ENCODE peak calls at places on chromosome 1, in four cellular contexts. D is WTC11, I is K562, W is GM12878. S is an unnamed sample.

GRCh38 chr1:222912730-222913129 is 97.9 kb downstream of the DISP1 start:
- DNase-seq in I (no peak), D (no peak), W (no peak), S (no peak)

GRCh38 chr1:184190626-184191025 is 139.1 kb downstream of the TSEN15 start:
- DNase-seq in I (no peak), W (no peak), D (no peak), S (no peak)

GRCh38 chr1:196059210-196059609 is 549.0 kb downstream of the KCNT2 start:
- DNase-seq in I (peak; percentile 13), W (no peak), D (no peak), S (no peak)

GRCh38 chr1:168918860-168919741 is 187.4 kb upstream of the ATP1B1 start:
- DNase-seq in D (no peak), W (no peak), I (no peak), S (peak; percentile 44)

GRCh38 chr1:224873645-224874369 is 55.7 kb upstream of the DNAH14 start:
- DNase-seq in D (no peak), I (no peak), W (no peak), S (peak; percentile 37)

GRCh38 chr1:16393255-16394177 is 26.5 kb downstream of the SZRD1 start:
- DNase-seq in I (no peak), D (no peak), W (no peak), S (no peak)

GRCh38 chr1:170166518-170167180 is 20.9 kb downstream of the NTMT2 start:
- DNase-seq in W (no peak), D (no peak), I (no peak), S (no peak)

GRCh38 chr1:228862542-228863505 is 127.5 kb downstream of the RHOU start:
- DNase-seq in I (no peak), D (no peak), W (no peak), S (no peak)

GRCh38 chr1:107139833-107140702 is 771 bp upstream of the NTNG1 start:
- DNase-seq in W (no peak), I (no peak), D (peak; percentile 74), S (no peak)

GRCh38 chr1:57615956-57616355 is 192.1 kb upstream of the DAB1 start:
- DNase-seq in I (no peak), D (no peak), W (no peak), S (no peak)
- TF ChIP-seq ETV6 in I (no peak), D (no peak), W (no peak), S (no peak)

GRCh38 chr1:88610687-88611086 is 73.4 kb upstream of the PKN2 start:
- DNase-seq in W (no peak), I (no peak), D (no peak), S (no peak)

GRCh38 chr1:88612299-88612698 is 71.8 kb upstream of the PKN2 start:
- DNase-seq in W (no peak), I (no peak), D (no peak), S (no peak)

GRCh38 chr1:88608139-88608943 is 75.7 kb upstream of the PKN2 start:
- DNase-seq in I (peak; percentile 52), W (no peak), D (no peak), S (peak; percentile 22)

GRCh38 chr1:88609051-88609450 is 75.0 kb upstream of the PKN2 start:
- DNase-seq in D (no peak), I (no peak), W (no peak), S (no peak)

DNA sequence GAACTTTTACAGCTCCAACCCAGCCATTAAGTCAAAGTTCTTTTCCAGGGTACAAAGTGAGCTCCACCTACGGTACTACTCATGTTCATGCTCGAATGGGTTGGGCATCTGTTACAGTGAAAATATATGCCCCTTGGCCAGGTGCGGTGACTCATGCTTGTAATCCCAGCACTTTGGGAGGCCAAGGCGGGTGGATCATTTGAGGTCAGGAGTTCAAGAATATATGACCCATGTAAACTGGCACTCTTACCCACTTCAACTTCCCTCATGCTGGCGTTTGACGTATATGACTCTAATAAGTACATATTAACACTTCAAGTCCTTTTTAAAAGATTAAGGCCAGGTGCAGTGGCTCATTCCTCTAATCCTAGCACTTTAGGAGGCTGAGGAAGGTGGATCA is 71.3 kb upstream of the PKN2 start:
- DNase-seq in D (no peak), I (no peak), W (no peak), S (no peak)
- TF ChIP-seq ETV6 in D (no peak), I (no peak), W (no peak), S (no peak)

GRCh38 chr1:56094168-56094567 is 485.2 kb downstream of the PLPP3 start:
- DNase-seq in W (no peak), D (no peak), I (no peak), S (no peak)
- TF ChIP-seq ETV6 in W (no peak), D (no peak), I (no peak), S (no peak)

GRCh38 chr1:67566803-67567202 is 118.2 kb upstream of the GADD45A start:
- DNase-seq in I (no peak), D (no peak), W (no peak), S (no peak)
- TF ChIP-seq ETV6 in I (no peak), D (no peak), W (no peak), S (no peak)

DNA sequence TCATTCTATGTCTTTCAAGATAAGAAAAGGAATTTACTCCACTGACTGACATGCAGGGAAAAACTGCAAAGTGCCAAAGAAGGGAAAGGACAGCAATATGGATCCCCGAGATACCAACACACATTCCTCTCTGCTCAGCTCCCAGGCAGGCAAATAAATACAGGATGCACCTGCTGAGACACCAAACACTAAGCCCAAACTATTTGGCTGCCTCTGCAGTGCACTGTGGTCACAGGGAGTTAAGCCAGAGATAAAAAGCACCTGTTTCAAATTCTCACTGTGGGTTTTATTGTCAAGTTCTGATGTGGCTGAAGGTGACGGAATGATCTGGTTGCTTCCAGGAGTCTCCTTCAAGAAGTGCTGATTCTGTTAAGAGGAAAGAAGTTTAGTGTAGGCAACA is 17.7 kb downstream of the TEX38 start:
- DNase-seq in I (no peak), D (no peak), W (no peak), S (no peak)
- TF ChIP-seq ETV6 in I (no peak), D (no peak), W (no peak), S (no peak)